ENCODE peak calls at places on chromosome 10, in five cellular contexts. M, B, U, D and V are unnamed samples.

GRCh38 chr10:108362306-108362705 is 1197.8 kb upstream of the SORCS1 start:
- DNase-seq in M (no peak), B (no peak), U (no peak), D (no peak), V (no peak)

GRCh38 chr10:61296161-61296560 is 157.0 kb downstream of the TMEM26 start:
- DNase-seq in M (no peak), B (no peak), U (no peak), D (no peak), V (no peak)

GRCh38 chr10:60206735-60207134 is 182.9 kb downstream of the ANK3 start:
- DNase-seq in M (no peak), B (no peak), U (no peak), D (no peak), V (peak; percentile 56)

GRCh38 chr10:79286318-79286951 is 60.8 kb upstream of the PPIF start:
- DNase-seq in M (peak; percentile 84), B (peak; percentile 93), U (peak; percentile 63), D (peak; percentile 77), V (peak; percentile 75)

GRCh38 chr10:17923728-17924127 is 28.0 kb upstream of the SLC39A12 start:
- DNase-seq in M (no peak), B (no peak), U (peak; percentile 72), D (no peak), V (peak; percentile 91)

GRCh38 chr10:128068398-128069285 is 57.6 kb downstream of the MKI67 start:
- DNase-seq in M (peak; percentile 36), B (no peak), U (no peak), D (no peak), V (no peak)

GRCh38 chr10:78472542-78472890 is 438.9 kb downstream of the RPS24 start:
- DNase-seq in M (no peak), B (no peak), U (no peak), D (no peak), V (no peak)

GRCh38 chr10:124710266-124710881 is 33.8 kb downstream of the FAM53B start:
- DNase-seq in M (peak; percentile 51), B (no peak), U (no peak), D (no peak), V (no peak)

GRCh38 chr10:113094114-113094486 is 144.1 kb downstream of the TCF7L2 start:
- DNase-seq in M (no peak), B (peak; percentile 38), U (no peak), D (no peak), V (peak; percentile 59)

GRCh38 chr10:75210193-75211006 is at the start of gene VDAC2:
- DNase-seq in M (peak; percentile 97), B (peak; percentile 97), U (peak; percentile 73), D (peak; percentile 89), V (peak; percentile 90)

GRCh38 chr10:111455776-111456426 is 379.1 kb downstream of the ADRA2A start:
- DNase-seq in M (no peak), B (no peak), U (no peak), D (no peak), V (no peak)

GRCh38 chr10:122544493-122544892 is 16.1 kb upstream of the DMBT1 start:
- DNase-seq in M (no peak), B (no peak), U (no peak), D (no peak), V (no peak)

GRCh38 chr10:88853155-88853554 is 1.5 kb upstream of the ANKRD22 start:
- DNase-seq in M (no peak), B (no peak), U (no peak), D (no peak), V (no peak)

GRCh38 chr10:70132098-70133029 is at the start of gene AIFM2:
- DNase-seq in M (peak; percentile 93), B (peak; percentile 80), U (peak; percentile 40), D (no peak), V (peak; percentile 93)

GRCh38 chr10:133225707-133226191 is 4.3 kb upstream of the UTF1 start:
- DNase-seq in M (no peak), B (peak; percentile 34), U (no peak), D (no peak), V (no peak)

GRCh38 chr10:127338391-127339108 is 142.2 kb upstream of the INSYN2A start:
- DNase-seq in M (no peak), B (no peak), U (no peak), D (no peak), V (peak; percentile 65)

GRCh38 chr10:132389631-132390454 is 7.2 kb upstream of the PWWP2B start:
- DNase-seq in M (peak; percentile 49), B (no peak), U (no peak), D (no peak), V (peak; percentile 50)

DNA sequence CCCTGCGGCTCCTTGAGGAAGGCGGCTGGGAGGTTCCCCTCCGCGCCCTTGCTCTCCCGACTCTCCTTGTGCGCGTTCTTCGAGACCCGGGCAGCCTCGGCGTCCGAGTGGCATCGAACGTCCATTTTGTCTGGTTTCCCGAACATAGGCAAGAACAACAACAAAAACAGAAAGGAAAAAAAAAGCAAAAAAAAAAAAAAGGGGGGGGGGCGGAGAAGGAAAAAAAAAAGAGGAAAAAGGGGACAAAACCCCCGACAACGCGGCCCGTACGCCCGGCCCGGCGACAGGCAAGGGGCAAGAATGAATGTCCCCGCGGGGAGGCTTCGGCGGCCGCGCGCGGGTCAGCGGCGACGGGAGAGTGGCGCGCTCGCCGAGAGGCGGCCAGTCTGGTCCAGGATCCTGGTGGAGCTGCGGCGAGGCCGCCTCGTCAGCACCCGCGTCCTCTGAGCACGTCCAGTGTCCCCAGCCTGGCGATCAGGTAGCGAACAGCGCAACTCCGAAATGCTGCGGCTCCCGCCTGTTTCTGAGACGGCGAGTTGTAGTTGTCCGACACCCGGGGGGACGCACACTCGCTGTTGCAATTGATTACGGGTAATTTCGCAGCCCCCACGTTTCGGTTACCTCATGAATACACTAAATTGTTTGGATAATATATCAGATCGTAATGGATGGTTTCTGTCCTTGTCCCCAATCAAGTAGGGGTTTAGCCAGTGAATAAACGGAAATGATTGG is at the start of gene VAX1:
- DNase-seq in M (no peak), B (peak; percentile 6), U (no peak), D (no peak), V (no peak)
- TF ChIP-seq CTCF in M (no peak), B (no peak), U (no peak), D (no peak), V (no peak)

GRCh38 chr10:102648889-102649752 is 4.8 kb downstream of the TRIM8 start:
- DNase-seq in M (peak; percentile 62), B (peak; percentile 56), U (no peak), D (no peak), V (no peak)

GRCh38 chr10:102647433-102648268 is 3.4 kb downstream of the TRIM8 start:
- DNase-seq in M (peak; percentile 50), B (peak; percentile 29), U (no peak), D (no peak), V (no peak)

GRCh38 chr10:102649770-102650654 is 5.7 kb downstream of the TRIM8 start:
- DNase-seq in M (peak; percentile 53), B (no peak), U (no peak), D (no peak), V (no peak)

GRCh38 chr10:102646610-102647432 is 2.5 kb downstream of the TRIM8 start:
- DNase-seq in M (peak; percentile 75), B (peak; percentile 61), U (no peak), D (no peak), V (peak; percentile 90)

GRCh38 chr10:102648269-102648888 is 4.1 kb downstream of the TRIM8 start:
- DNase-seq in M (peak; percentile 42), B (no peak), U (no peak), D (no peak), V (no peak)
- H3K4me3 ChIP-seq in M (peak overlapping the region; percentile 94), B (peak overlapping the region; percentile 78), U (peak overlapping the region; percentile 9), D (peak overlapping the region; percentile 7), V (peak overlapping the region; percentile 97)

DNA sequence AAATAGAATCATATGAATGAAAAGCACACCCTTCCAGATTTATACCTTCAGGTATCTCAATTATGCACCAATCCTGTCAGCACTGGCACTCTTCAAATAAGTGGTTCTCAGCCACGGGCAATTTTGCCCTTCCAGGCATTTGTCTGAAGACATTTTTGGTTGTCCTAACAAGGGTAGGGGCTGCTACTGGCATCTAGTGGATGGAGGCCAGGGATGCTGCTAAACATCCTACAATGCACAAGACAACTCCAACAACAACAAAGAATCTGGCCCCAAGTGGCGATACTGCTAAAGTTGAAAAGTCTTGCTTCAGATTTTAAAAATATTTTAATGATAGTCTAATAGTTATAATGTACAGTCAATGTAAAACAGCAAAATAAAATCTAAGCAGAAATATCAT is 16.1 kb downstream of the CCDC186 start:
- DNase-seq in M (no peak), B (no peak), U (no peak), D (no peak), V (no peak)
- TF ChIP-seq CTCF in M (no peak), B (no peak), U (no peak), D (no peak), V (no peak)

DNA sequence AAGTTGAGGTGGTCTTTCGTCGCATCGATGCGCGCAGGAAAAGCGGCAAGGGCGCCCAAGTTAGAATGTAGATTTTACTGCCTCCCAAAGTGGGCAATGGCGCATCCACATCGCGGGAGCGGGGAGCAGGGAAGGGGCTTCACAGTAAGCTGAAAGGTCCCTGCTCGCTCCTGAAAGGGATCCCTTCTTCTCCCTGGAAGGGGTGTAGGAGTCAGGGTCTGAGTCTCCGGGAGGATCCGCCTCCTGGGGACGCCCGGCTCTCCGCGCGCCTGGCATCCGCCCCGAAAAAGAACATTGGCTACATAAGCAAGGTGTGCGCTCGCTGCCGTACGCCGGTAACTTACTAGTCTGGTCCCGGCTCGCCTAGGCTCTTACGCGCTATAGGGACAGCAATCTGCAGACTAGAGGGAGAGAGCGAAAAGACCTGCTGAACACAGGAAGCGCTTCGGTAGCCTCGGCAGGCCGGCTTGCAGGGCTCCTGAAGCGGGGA is 802 bp downstream of the UNC5B start:
- DNase-seq in M (peak; percentile 72), B (peak; percentile 32), U (peak; percentile 49), D (no peak), V (peak; percentile 73)
- H3K4me3 ChIP-seq in M (peak overlapping the region; percentile 84), B (no peak overlapping the region), U (peak overlapping the region; percentile 82), D (peak overlapping the region; percentile 78), V (peak overlapping the region; percentile 92)